ENCODE peak calls at places on chromosomes 3 and 15, in six cellular contexts. B, Z, F, X, L and E are unnamed samples.

GRCh38 chr3:72625616-72626337 is 222.5 kb downstream of the SHQ1 start:
- DNase-seq in B (no peak), Z (peak; percentile 79), F (no peak), X (no peak), L (peak; percentile 22), E (no peak)

GRCh38 chr3:189260556-189261493 is 89.1 kb downstream of the TPRG1 start:
- DNase-seq in B (no peak), Z (no peak), F (peak; percentile 81), X (no peak), L (no peak), E (no peak)

GRCh38 chr15:49964071-49964470 is 155.0 kb downstream of the ATP8B4 start:
- DNase-seq in B (no peak), Z (no peak), F (no peak), X (no peak), L (no peak), E (no peak)

GRCh38 chr3:54633444-54634121 is 294.3 kb downstream of the LRTM1 start:
- DNase-seq in B (no peak), Z (no peak), F (no peak), X (no peak), L (no peak), E (no peak)

GRCh38 chr15:60000113-60000823 is 3.8 kb upstream of the FOXB1 start:
- DNase-seq in B (no peak), Z (no peak), F (no peak), X (no peak), L (no peak), E (no peak)

GRCh38 chr3:13783556-13783955 is 96.3 kb downstream of the WNT7A start:
- DNase-seq in B (no peak), Z (no peak), F (no peak), X (no peak), L (no peak), E (no peak)

GRCh38 chr15:33309602-33310276 is 1.0 kb upstream of the RYR3 start:
- DNase-seq in B (no peak), Z (peak; percentile 5), F (no peak), X (no peak), L (peak; percentile 29), E (no peak)

GRCh38 chr15:79364571-79365240 is 53.8 kb downstream of the TMED3 start:
- DNase-seq in B (no peak), Z (peak; percentile 27), F (no peak), X (no peak), L (no peak), E (no peak)

GRCh38 chr3:45312836-45313493 is 75.4 kb upstream of the LARS2 start:
- DNase-seq in B (no peak), Z (no peak), F (no peak), X (no peak), L (no peak), E (no peak)

GRCh38 chr15:80367094-80367493 is 37.1 kb upstream of the ARNT2 start:
- DNase-seq in B (no peak), Z (peak; percentile 13), F (no peak), X (no peak), L (no peak), E (no peak)

GRCh38 chr3:48607519-48607918 is 1.9 kb downstream of the UQCRC1 start:
- DNase-seq in B (no peak), Z (no peak), F (no peak), X (no peak), L (no peak), E (no peak)

GRCh38 chr3:2568073-2568671 is 469.5 kb downstream of the CNTN4 start:
- DNase-seq in B (no peak), Z (no peak), F (no peak), X (no peak), L (no peak), E (no peak)

GRCh38 chr15:71329509-71330260 is 214.4 kb downstream of the THSD4 start:
- DNase-seq in B (no peak), Z (peak; percentile 76), F (peak; percentile 61), X (no peak), L (peak; percentile 58), E (no peak)

GRCh38 chr3:5499404-5499803 is 311.9 kb downstream of the EDEM1 start:
- DNase-seq in B (no peak), Z (no peak), F (no peak), X (no peak), L (no peak), E (no peak)

GRCh38 chr15:78392430-78392829 is 45.6 kb upstream of the IREB2 start:
- DNase-seq in B (no peak), Z (no peak), F (no peak), X (no peak), L (no peak), E (no peak)

GRCh38 chr3:52536369-52537164 is at the start of gene UQCC5:
- DNase-seq in B (peak; percentile 94), Z (peak; percentile 99), F (peak; percentile 99), X (peak; percentile 96), L (peak; percentile 97), E (peak; percentile 97)

GRCh38 chr15:34266751-34267150 is 41.9 kb downstream of the EMC4 start:
- DNase-seq in B (no peak), Z (no peak), F (no peak), X (no peak), L (no peak), E (no peak)

GRCh38 chr15:72783563-72784232 is at the start of gene ADPGK:
- DNase-seq in B (peak; percentile 99), Z (peak; percentile 94), F (peak; percentile 90), X (peak; percentile 84), L (peak; percentile 91), E (peak; percentile 92)

GRCh38 chr3:116034797-116035196 is 410.5 kb downstream of the LSAMP start:
- DNase-seq in B (no peak), Z (no peak), F (no peak), X (no peak), L (no peak), E (no peak)

GRCh38 chr3:123343296-123344174 is 105.4 kb downstream of the ADCY5 start:
- DNase-seq in B (no peak), Z (no peak), F (no peak), X (no peak), L (no peak), E (no peak)

GRCh38 chr3:14630404-14631100 is 21.0 kb upstream of the CCDC174 start:
- DNase-seq in B (no peak), Z (peak; percentile 39), F (no peak), X (no peak), L (no peak), E (no peak)

GRCh38 chr3:185401319-185401955 is 38.5 kb downstream of the MAP3K13 start:
- DNase-seq in B (no peak), Z (peak; percentile 20), F (no peak), X (no peak), L (no peak), E (no peak)

GRCh38 chr15:89781891-89782618 is 5.9 kb downstream of the MESP2 start:
- DNase-seq in B (no peak), Z (peak; percentile 78), F (no peak), X (no peak), L (peak; percentile 80), E (no peak)

GRCh38 chr15:68646751-68647150 is 68.0 kb downstream of the CORO2B start:
- DNase-seq in B (no peak), Z (no peak), F (no peak), X (no peak), L (no peak), E (no peak)

GRCh38 chr3:191997579-191998268 is 536.8 kb downstream of the PYDC2 start:
- DNase-seq in B (no peak), Z (no peak), F (no peak), X (no peak), L (no peak), E (no peak)

GRCh38 chr15:44435893-44436667 is 8.7 kb downstream of the CTDSPL2 start:
- DNase-seq in B (no peak), Z (no peak), F (no peak), X (no peak), L (no peak), E (no peak)

GRCh38 chr3:37291275-37291700 is 116.9 kb upstream of the LRRFIP2 start:
- DNase-seq in B (no peak), Z (peak; percentile 74), F (no peak), X (peak; percentile 48), L (no peak), E (no peak)

GRCh38 chr3:38746641-38747040 is 69.4 kb downstream of the SCN10A start:
- DNase-seq in B (no peak), Z (no peak), F (peak; percentile 32), X (no peak), L (no peak), E (peak; percentile 6)

GRCh38 chr3:110296885-110297284 is 774.7 kb upstream of the NECTIN3 start:
- DNase-seq in B (no peak), Z (peak; percentile 33), F (no peak), X (no peak), L (no peak), E (no peak)

GRCh38 chr15:101710806-101711205 is 13.5 kb downstream of the TARS3 start:
- DNase-seq in B (no peak), Z (peak; percentile 62), F (no peak), X (no peak), L (no peak), E (no peak)

GRCh38 chr3:87069021-87069420 is 78.1 kb upstream of the VGLL3 start:
- DNase-seq in B (no peak), Z (no peak), F (no peak), X (no peak), L (no peak), E (no peak)

GRCh38 chr3:8501388-8502131 is at the start of gene LMCD1:
- DNase-seq in B (peak; percentile 69), Z (peak; percentile 98), F (peak; percentile 97), X (peak; percentile 82), L (peak; percentile 94), E (peak; percentile 97)

GRCh38 chr15:87610366-87610765 is 646.2 kb downstream of the NTRK3 start:
- DNase-seq in B (no peak), Z (peak; percentile 66), F (no peak), X (no peak), L (no peak), E (no peak)

GRCh38 chr15:66878761-66879160 is 176.7 kb downstream of the SMAD6 start:
- DNase-seq in B (no peak), Z (no peak), F (peak; percentile 58), X (no peak), L (no peak), E (no peak)

GRCh38 chr3:66428733-66429132 is 72.1 kb downstream of the LRIG1 start:
- DNase-seq in B (no peak), Z (peak; percentile 99), F (peak; percentile 69), X (peak; percentile 87), L (peak; percentile 82), E (no peak)

GRCh38 chr15:43187544-43188155 is 2.4 kb downstream of the CCNDBP1 start:
- DNase-seq in B (no peak), Z (peak; percentile 86), F (no peak), X (peak; percentile 31), L (no peak), E (peak; percentile 38)

GRCh38 chr3:11638669-11639402 is 4.9 kb downstream of the VGLL4 start:
- DNase-seq in B (no peak), Z (peak; percentile 29), F (no peak), X (no peak), L (no peak), E (peak; percentile 62)